ENCODE peak calls at places on chromosome 19, in eight cellular contexts. Z is NCI-H1436; K is smooth muscle cell of the brain vasculature; O is left colon; X is stimulated activated CD4-positive, alpha-beta T cell treated with anti-CD3 and anti-CD28 coated beads, Interleukin-15, amount 100 ng/mL, for 1 hour; J is fibroblast of the conjunctiva; G is posterior cingulate gyrus; Y is ELR. F is an unnamed sample.

GRCh38 chr19:45526143-45526542 is 18.9 kb downstream of the VASP start:
- DNase-seq in Z (no peak), K (no peak), O (peak), X (no peak), J (no peak), G (peak), Y (peak), F (peak)

GRCh38 chr19:50377517-50377916 is 1.3 kb downstream of the NR1H2 start:
- DNase-seq in Z (no peak), K (no peak), O (no peak), X (no peak), J (no peak), G (no peak), Y (no peak), F (no peak)

GRCh38 chr19:45955905-45956608 is 17.6 kb downstream of the NOVA2 start:
- DNase-seq in Z (no peak), K (no peak), O (no peak), X (no peak), J (no peak), G (peak), Y (peak), F (no peak)

GRCh38 chr19:42474743-42475142 is 32.0 kb upstream of the CXCL17 start:
- DNase-seq in Z (no peak), K (no peak), O (no peak), X (no peak), J (no peak), G (no peak), Y (no peak), F (no peak)

GRCh38 chr19:1154731-1155351 is 19.2 kb downstream of the SBNO2 start:
- DNase-seq in Z (no peak), K (no peak), O (peak), X (no peak), J (peak), G (no peak), Y (peak), F (peak)

GRCh38 chr19:39200818-39201145 is 3.3 kb downstream of the SYCN start:
- DNase-seq in Z (no peak), K (no peak), O (no peak), X (no peak), J (no peak), G (no peak), Y (no peak), F (no peak)

GRCh38 chr19:13102666-13103584 is at the start of gene LYL1:
- DNase-seq in Z (no peak), K (no peak), O (peak), X (no peak), J (no peak), G (no peak), Y (peak), F (peak)

GRCh38 chr19:51110666-51110971 is 2.4 kb upstream of the CTU1 start:
- DNase-seq in Z (no peak), K (no peak), O (no peak), X (no peak), J (no peak), G (no peak), Y (no peak), F (no peak)

GRCh38 chr19:50626796-50627195 is 12.9 kb downstream of the SYT3 start:
- DNase-seq in Z (no peak), K (no peak), O (no peak), X (no peak), J (no peak), G (no peak), Y (no peak), F (no peak)

GRCh38 chr19:40799558-40800338 is 757 bp downstream of the EGLN2 start:
- DNase-seq in Z (no peak), K (no peak), O (peak), X (no peak), J (no peak), G (no peak), Y (peak), F (peak)

GRCh38 chr19:35162471-35163326 is 8.2 kb downstream of the FXYD5 start:
- DNase-seq in Z (no peak), K (no peak), O (no peak), X (no peak), J (no peak), G (no peak), Y (peak), F (no peak)

GRCh38 chr19:1062387-1063029 is 4.5 kb upstream of the ARHGAP45 start:
- DNase-seq in Z (no peak), K (no peak), O (peak), X (no peak), J (no peak), G (no peak), Y (no peak), F (peak)

GRCh38 chr19:33404916-33405315 is 31.4 kb downstream of the CEBPG start:
- DNase-seq in Z (no peak), K (no peak), O (no peak), X (no peak), J (no peak), G (no peak), Y (no peak), F (no peak)

GRCh38 chr19:17889609-17890214 is 18.0 kb downstream of the SLC5A5 start:
- DNase-seq in Z (no peak), K (no peak), O (no peak), X (no peak), J (no peak), G (no peak), Y (peak), F (no peak)

GRCh38 chr19:18308948-18309325 is 13.9 kb downstream of the LSM4 start:
- DNase-seq in Z (no peak), K (no peak), O (no peak), X (no peak), J (no peak), G (no peak), Y (no peak), F (no peak)

GRCh38 chr19:19464339-19465098 is 50.8 kb downstream of the TSSK6 start:
- DNase-seq in Z (no peak), K (peak), O (no peak), X (no peak), J (peak), G (no peak), Y (no peak), F (no peak)

GRCh38 chr19:52946322-52947310 is 16.1 kb downstream of the ZNF816 start:
- DNase-seq in Z (no peak), K (no peak), O (peak), X (no peak), J (no peak), G (no peak), Y (peak), F (no peak)

GRCh38 chr19:3631053-3631861 is 4.7 kb upstream of the CACTIN start:
- DNase-seq in Z (no peak), K (no peak), O (no peak), X (no peak), J (no peak), G (no peak), Y (no peak), F (no peak)

GRCh38 chr19:53892981-53893325 is 11.0 kb downstream of the PRKCG start:
- DNase-seq in Z (no peak), K (no peak), O (no peak), X (no peak), J (no peak), G (no peak), Y (peak), F (no peak)

GRCh38 chr19:19155495-19156219 is 14.4 kb downstream of the MEF2B start:
- DNase-seq in Z (no peak), K (no peak), O (peak), X (no peak), J (no peak), G (no peak), Y (no peak), F (no peak)

GRCh38 chr19:52603558-52604207 is 33.6 kb downstream of the ZNF701 start:
- DNase-seq in Z (no peak), K (no peak), O (no peak), X (no peak), J (no peak), G (no peak), Y (peak), F (no peak)

GRCh38 chr19:12751635-12752034 is at the start of gene BEST2:
- DNase-seq in Z (no peak), K (no peak), O (no peak), X (no peak), J (no peak), G (no peak), Y (no peak), F (no peak)

GRCh38 chr19:56736571-56736970 is 65.0 kb upstream of the ZNF835 start:
- DNase-seq in Z (no peak), K (no peak), O (no peak), X (no peak), J (no peak), G (no peak), Y (no peak), F (no peak)

GRCh38 chr19:13043285-13043684 is 48.0 kb downstream of the NFIX start:
- DNase-seq in Z (no peak), K (no peak), O (no peak), X (no peak), J (no peak), G (no peak), Y (no peak), F (no peak)

GRCh38 chr19:1093811-1094553 is 1.2 kb downstream of the POLR2E start:
- DNase-seq in Z (no peak), K (no peak), O (peak), X (no peak), J (no peak), G (no peak), Y (no peak), F (no peak)

GRCh38 chr19:42216653-42217521 is 590 bp downstream of the DEDD2 start:
- DNase-seq in Z (no peak), K (peak), O (peak), X (no peak), J (no peak), G (no peak), Y (peak), F (peak)

F was measured in colonic mucosa.